ENCODE peak calls at places on chromosomes 5 and 9, in eight cellular contexts. J is stomach, R is AG09319, S is astrocyte of the cerebellum, K is non-pigmented ciliary epithelial cell, A is T-helper 2 cell, Z is neural progenitor cell, X is cardiac fibroblast. N is an unnamed sample.

GRCh38 chr5:17813214-17813613 is 179.0 kb downstream of the TAF11L14 start:
- DNase-seq in J (no peak), Z (no peak), K (no peak), X (no peak), A (no peak), S (no peak), R (no peak), N (no peak)

GRCh38 chr5:117454716-117455212 is 880.1 kb upstream of the SEMA6A start:
- DNase-seq in J (peak; percentile 61), R (no peak), X (peak; percentile 39), S (no peak), K (no peak), Z (peak; percentile 26), A (no peak), N (peak; percentile 9)

GRCh38 chr5:160036243-160036642 is 27.3 kb downstream of the TTC1 start:
- DNase-seq in S (no peak), Z (no peak), A (no peak), K (no peak), X (no peak), J (no peak), R (no peak), N (no peak)

GRCh38 chr5:76380346-76381074 is 22.6 kb upstream of the IQGAP2 start:
- DNase-seq in J (no peak), K (no peak), R (no peak), S (no peak), Z (no peak), X (no peak), A (no peak), N (no peak)

GRCh38 chr5:51625224-51625968 is 242.1 kb downstream of the ISL1 start:
- DNase-seq in A (no peak), J (no peak), R (no peak), S (no peak), K (no peak), Z (no peak), X (no peak), N (no peak)

GRCh38 chr5:153779852-153780251 is 258.9 kb downstream of the FAM114A2 start:
- DNase-seq in K (no peak), X (no peak), J (no peak), A (no peak), R (no peak), S (no peak), Z (no peak), N (no peak)

GRCh38 chr5:80082221-80082620 is 47.1 kb downstream of the THBS4 start:
- DNase-seq in R (no peak), Z (no peak), K (no peak), J (no peak), A (no peak), X (no peak), S (no peak), N (no peak)

GRCh38 chr5:117741655-117742226 is 1167.1 kb upstream of the SEMA6A start:
- DNase-seq in K (no peak), J (no peak), A (no peak), Z (no peak), R (no peak), X (peak; percentile 14), S (no peak), N (no peak)

GRCh38 chr5:111774525-111774924 is 17.5 kb upstream of the NREP start:
- DNase-seq in K (no peak), A (no peak), X (peak; percentile 84), R (no peak), S (peak; percentile 78), Z (peak; percentile 74), J (peak; percentile 50), N (no peak)

GRCh38 chr5:155089649-155090048 is 76.1 kb downstream of the KIF4B start:
- DNase-seq in J (no peak), S (no peak), K (no peak), A (no peak), R (no peak), X (peak; percentile 16), Z (no peak), N (no peak)

GRCh38 chr5:74622122-74622521 is 18.4 kb downstream of the ENC1 start:
- DNase-seq in Z (no peak), J (no peak), R (no peak), S (no peak), K (no peak), X (no peak), A (no peak), N (no peak)

GRCh38 chr9:20562051-20562450 is 60.2 kb downstream of the MLLT3 start:
- DNase-seq in K (no peak), Z (no peak), J (no peak), X (no peak), A (no peak), R (no peak), S (no peak), N (no peak)

GRCh38 chr5:128681764-128682664 is 144.0 kb upstream of the FBN2 start:
- DNase-seq in Z (peak; percentile 19), A (no peak), X (peak; percentile 33), J (no peak), R (no peak), K (no peak), S (no peak), N (no peak)

GRCh38 chr9:135342206-135343130 is 137.1 kb upstream of the PPP1R26 start:
- DNase-seq in R (no peak), X (no peak), J (no peak), Z (no peak), K (no peak), A (no peak), S (no peak), N (no peak)

GRCh38 chr5:4640793-4641192 is 499.3 kb upstream of the ADAMTS16 start:
- DNase-seq in R (no peak), A (no peak), S (peak; percentile 37), J (no peak), Z (peak; percentile 46), X (no peak), K (no peak), N (no peak)

GRCh38 chr9:137813167-137813566 is 64.4 kb upstream of the CACNA1B start:
- DNase-seq in Z (no peak), X (no peak), J (no peak), R (no peak), K (no peak), A (no peak), S (no peak), N (no peak)